ENCODE peak calls at places on chromosomes 7 and 10, in seven cellular contexts. Q is NCI-H774, Z is RKO, I is H4, E is WTC11, R is HT1080, Y is NCI-H82. C is an unnamed sample.

GRCh38 chr7:137669706-137670105 is 177.1 kb downstream of the DGKI start:
- DNase-seq in Z (peak), Y (no peak), I (no peak), E (no peak), R (peak), Q (no peak), C (no peak)

GRCh38 chr10:88366772-88367171 is 216.3 kb downstream of the RNLS start:
- DNase-seq in R (no peak), Z (no peak), Q (no peak), I (no peak), Y (no peak), E (no peak), C (no peak)

GRCh38 chr7:101553018-101553770 is 75.9 kb downstream of the MYL10 start:
- DNase-seq in Q (no peak), I (no peak), Y (no peak), Z (no peak), R (no peak), E (peak), C (no peak)

GRCh38 chr7:144908324-144908723 is 72.5 kb upstream of the TPK1 start:
- DNase-seq in Z (no peak), R (no peak), Y (no peak), E (no peak), I (no peak), Q (no peak), C (no peak)

GRCh38 chr10:70997236-70997635 is 108.9 kb upstream of the PCBD1 start:
- DNase-seq in Q (no peak), Y (no peak), I (no peak), Z (no peak), E (no peak), R (no peak), C (no peak)

GRCh38 chr7:26090927-26091519 is 61.0 kb upstream of the NFE2L3 start:
- DNase-seq in E (no peak), Y (peak), R (peak), Q (peak), I (peak), Z (peak), C (peak)

GRCh38 chr7:1240296-1240820 is 7.7 kb downstream of the UNCX start:
- DNase-seq in Z (no peak), R (no peak), E (no peak), Q (no peak), I (no peak), Y (no peak), C (no peak)

GRCh38 chr7:29095666-29096560 is 50.4 kb downstream of the CPVL start:
- DNase-seq in E (no peak), Q (no peak), Z (no peak), R (no peak), I (no peak), Y (no peak), C (no peak)

GRCh38 chr7:131359136-131359776 is 31.6 kb downstream of the MKLN1 start:
- DNase-seq in Q (no peak), Z (no peak), E (no peak), I (no peak), Y (no peak), R (no peak), C (no peak)

GRCh38 chr10:104123397-104123796 is 1.4 kb downstream of the SFR1 start:
- DNase-seq in Z (peak), I (peak), R (peak), Y (no peak), E (no peak), Q (no peak), C (no peak)

C was measured in NCI-H146.